ENCODE peak calls at places on chromosomes 4 and X, in nine cellular contexts. W, F, O, I, C, N, K, E and J are unnamed samples.
A peak's percentile ranks its signal among the peaks of the same experiment; 100 is the strongest.

GRCh38 chr4:36243355-36244256 is 708 bp downstream of the ARAP2 start:
- DNase-seq in W (no peak), F (no peak), O (peak; percentile 3), I (peak; percentile 70), C (peak; percentile 64), N (peak; percentile 23), K (no peak), E (peak; percentile 72), J (no peak)

GRCh38 chr4:1029957-1030520 is 18.6 kb downstream of the FGFRL1 start:
- DNase-seq in W (no peak), F (no peak), O (no peak), I (no peak), C (no peak), N (no peak), K (peak; percentile 54), E (no peak), J (no peak)

GRCh38 chrX:21741869-21742701 is 15.8 kb downstream of the SMPX start:
- DNase-seq in W (no peak), F (no peak), O (no peak), I (peak; percentile 66), C (no peak), N (no peak), K (no peak), E (no peak), J (no peak)

GRCh38 chr4:815464-816146 is 10.3 kb downstream of the CPLX1 start:
- DNase-seq in W (no peak), F (no peak), O (no peak), I (no peak), C (no peak), N (no peak), K (no peak), E (no peak), J (no peak)

GRCh38 chrX:68183612-68184214 is 249.6 kb downstream of the OPHN1 start:
- DNase-seq in W (no peak), F (peak; percentile 15), O (peak; percentile 62), I (no peak), C (no peak), N (no peak), K (no peak), E (no peak), J (no peak)

GRCh38 chr4:147596976-147597375 is 20.2 kb upstream of the TMEM184C start:
- DNase-seq in W (peak; percentile 82), F (peak; percentile 84), O (peak; percentile 10), I (no peak), C (no peak), N (no peak), K (no peak), E (no peak), J (no peak)

GRCh38 chr4:118557298-118557851 is 127.8 kb upstream of the METTL14 start:
- DNase-seq in W (peak; percentile 73), F (peak; percentile 57), O (no peak), I (no peak), C (no peak), N (no peak), K (no peak), E (no peak), J (no peak)

GRCh38 chr4:16183604-16184003 is 42.7 kb downstream of the TAPT1 start:
- DNase-seq in W (no peak), F (no peak), O (no peak), I (no peak), C (no peak), N (no peak), K (no peak), E (no peak), J (no peak)

GRCh38 chr4:159308571-159309340 is 205.9 kb downstream of the RAPGEF2 start:
- DNase-seq in W (peak; percentile 33), F (no peak), O (no peak), I (no peak), C (no peak), N (no peak), K (no peak), E (no peak), J (no peak)

GRCh38 chrX:154436597-154437397 is at the start of gene GDI1:
- DNase-seq in W (peak; percentile 47), F (no peak), O (peak; percentile 75), I (peak; percentile 55), C (peak; percentile 74), N (no peak), K (peak; percentile 70), E (peak; percentile 70), J (peak; percentile 75)

GRCh38 chr4:106062452-106062875 is 167.2 kb downstream of the NPNT start:
- DNase-seq in W (peak; percentile 32), F (peak; percentile 83), O (peak; percentile 19), I (no peak), C (no peak), N (no peak), K (no peak), E (no peak), J (no peak)

GRCh38 chr4:162458051-162458450 is 294.3 kb upstream of the FSTL5 start:
- DNase-seq in W (no peak), F (no peak), O (no peak), I (no peak), C (no peak), N (no peak), K (no peak), E (no peak), J (no peak)

GRCh38 chr4:162457071-162457865 is 293.5 kb upstream of the FSTL5 start:
- DNase-seq in W (no peak), F (no peak), O (no peak), I (no peak), C (no peak), N (no peak), K (no peak), E (no peak), J (no peak)

GRCh38 chr4:162456106-162456505 is 292.3 kb upstream of the FSTL5 start:
- DNase-seq in W (no peak), F (no peak), O (no peak), I (no peak), C (no peak), N (no peak), K (no peak), E (no peak), J (no peak)

DNA sequence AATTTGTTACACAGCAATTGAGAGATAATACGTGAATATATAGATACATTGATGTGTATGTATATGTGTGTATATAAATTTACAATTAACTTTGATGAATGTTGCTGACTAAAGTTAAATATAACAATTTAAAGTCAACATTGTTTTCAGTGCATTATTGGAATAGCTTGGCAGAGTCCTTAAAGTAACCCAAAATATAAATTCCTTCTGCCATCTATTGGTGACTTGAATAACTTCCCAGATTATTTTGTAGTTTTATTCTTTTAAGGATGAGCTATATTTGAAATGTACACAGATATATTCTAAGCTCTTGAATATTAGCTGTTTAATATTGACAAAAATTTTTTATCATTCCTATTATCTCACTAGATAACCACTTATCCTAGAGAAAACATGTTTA is 298.2 kb upstream of the FSTL5 start:
- DNase-seq in W (no peak), F (no peak), O (no peak), I (no peak), C (no peak), N (no peak), K (no peak), E (no peak), J (no peak)
- TF ChIP-seq CTCF in W (no peak), F (no peak), O (peak; percentile 22), I (peak; percentile 19), C (no peak), N (no peak), K (no peak), E (no peak), J (peak; percentile 8)

GRCh38 chr4:21447320-21448055 is 501.1 kb downstream of the KCNIP4 start:
- DNase-seq in W (no peak), F (no peak), O (no peak), I (no peak), C (no peak), N (no peak), K (no peak), E (no peak), J (no peak)
- TF ChIP-seq CTCF in W (no peak), F (no peak), O (no peak), I (no peak), C (no peak), N (no peak), K (no peak), E (no peak), J (no peak)

DNA sequence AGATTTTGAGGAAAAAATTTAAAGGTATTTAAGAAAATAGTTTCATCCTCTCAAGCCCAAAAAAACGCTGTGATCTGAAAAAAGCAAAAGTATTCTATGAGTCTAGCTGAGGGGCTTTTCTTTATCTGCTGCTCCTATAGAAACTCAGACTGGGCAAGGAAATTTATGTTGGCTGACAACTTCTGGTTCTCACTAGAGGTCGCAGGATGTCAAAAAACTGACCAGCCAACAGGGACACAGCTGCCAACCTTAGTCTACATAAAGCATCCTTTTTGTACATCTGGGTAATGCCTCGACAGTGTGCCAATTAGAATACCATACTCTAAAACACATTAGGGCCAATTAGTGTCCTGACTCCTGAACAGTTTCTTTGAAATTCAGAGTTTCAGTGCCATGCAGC is 8.8 kb upstream of the TLL1 start:
- DNase-seq in W (no peak), F (no peak), O (peak; percentile 8), I (no peak), C (no peak), N (no peak), K (no peak), E (no peak), J (no peak)
- TF ChIP-seq CTCF in W (no peak), F (peak; percentile 19), O (peak; percentile 18), I (no peak), C (no peak), N (no peak), K (no peak), E (no peak), J (no peak)

GRCh38 chrX:130015181-130015580 is 32.7 kb downstream of the BCORL1 start:
- DNase-seq in W (no peak), F (no peak), O (no peak), I (no peak), C (no peak), N (no peak), K (no peak), E (no peak), J (peak; percentile 65)

GRCh38 chrX:130014770-130015169 is 32.3 kb downstream of the BCORL1 start:
- DNase-seq in W (no peak), F (no peak), O (no peak), I (no peak), C (no peak), N (no peak), K (no peak), E (no peak), J (no peak)

GRCh38 chrX:130014356-130014755 is 31.9 kb downstream of the BCORL1 start:
- DNase-seq in W (no peak), F (no peak), O (no peak), I (no peak), C (no peak), N (no peak), K (no peak), E (no peak), J (peak; percentile 56)

GRCh38 chrX:130012683-130013082 is 30.2 kb downstream of the BCORL1 start:
- DNase-seq in W (no peak), F (no peak), O (no peak), I (no peak), C (no peak), N (no peak), K (no peak), E (no peak), J (no peak)

DNA sequence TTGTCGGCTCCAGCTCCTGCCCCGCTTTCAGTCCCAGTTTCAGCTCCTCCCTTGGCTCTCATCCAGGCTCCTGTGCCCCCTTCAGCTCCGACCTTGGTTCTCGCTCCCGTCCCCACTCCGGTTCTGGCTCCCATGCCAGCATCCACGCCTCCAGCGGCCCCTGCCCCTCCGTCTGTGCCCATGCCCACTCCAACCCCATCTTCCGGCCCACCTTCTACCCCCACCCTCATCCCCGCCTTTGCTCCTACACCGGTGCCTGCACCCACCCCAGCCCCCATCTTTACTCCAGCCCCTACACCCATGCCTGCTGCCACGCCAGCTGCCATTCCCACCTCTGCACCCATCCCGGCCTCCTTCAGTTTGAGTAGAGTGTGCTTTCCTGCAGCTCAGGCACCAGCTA is 31.2 kb downstream of the BCORL1 start:
- DNase-seq in W (no peak), F (no peak), O (no peak), I (no peak), C (no peak), N (no peak), K (no peak), E (no peak), J (peak; percentile 66)
- TF ChIP-seq CTCF in W (no peak), F (no peak), O (no peak), I (no peak), C (no peak), N (no peak), K (no peak), E (no peak), J (no peak)